ENCODE peak calls at places on chromosomes 11 and 22, in six cellular contexts. One of them, this sample, is unnamed. For H3K4me1, the result is how much of the 10 kb centered on the place peaks cover.

GRCh38 chr11:48093795-48094642 is 113.7 kb downstream of the PTPRJ start:
- DNase-seq in GM23248: no peak
- DNase-seq in heart left ventricle: no peak
- DNase-seq in kidney: no peak
- DNase-seq in aorta: no peak
- DNase-seq in mesendoderm: no peak
- DNase-seq in this sample: no peak

GRCh38 chr22:46192210-46192993 is 42.1 kb downstream of the PPARA start:
- DNase-seq in aorta: no peak
- DNase-seq in mesendoderm: no peak
- DNase-seq in GM23248: no peak
- DNase-seq in kidney: no peak
- DNase-seq in heart left ventricle: no peak
- DNase-seq in this sample: no peak

GRCh38 chr11:103842795-103843194 is 193.6 kb upstream of the DDI1 start:
- DNase-seq in mesendoderm: no peak
- DNase-seq in heart left ventricle: no peak
- DNase-seq in aorta: no peak
- DNase-seq in GM23248: peak
- DNase-seq in kidney: no peak
- DNase-seq in this sample: no peak

GRCh38 chr22:38098410-38099249 is 11.9 kb downstream of the BAIAP2L2 start:
- DNase-seq in GM23248: peak
- DNase-seq in heart left ventricle: no peak
- DNase-seq in aorta: peak
- DNase-seq in mesendoderm: no peak
- DNase-seq in kidney: no peak
- DNase-seq in this sample: no peak

GRCh38 chr11:27777013-27777412 is 76.8 kb upstream of the BDNF start:
- DNase-seq in aorta: no peak
- DNase-seq in kidney: no peak
- DNase-seq in mesendoderm: no peak
- DNase-seq in heart left ventricle: no peak
- DNase-seq in GM23248: no peak
- DNase-seq in this sample: no peak

GRCh38 chr11:44760917-44761545 is 34.3 kb downstream of the TSPAN18 start:
- DNase-seq in heart left ventricle: no peak
- DNase-seq in aorta: no peak
- DNase-seq in mesendoderm: peak
- DNase-seq in GM23248: peak
- DNase-seq in kidney: no peak
- DNase-seq in this sample: no peak

GRCh38 chr11:77107950-77108349 is 5.3 kb downstream of the OMP start:
- DNase-seq in aorta: peak
- DNase-seq in GM23248: peak
- DNase-seq in kidney: peak
- DNase-seq in heart left ventricle: peak
- DNase-seq in mesendoderm: no peak
- DNase-seq in this sample: no peak

GRCh38 chr11:92413757-92414513 is 189.3 kb downstream of the FAT3 start:
- DNase-seq in heart left ventricle: no peak
- DNase-seq in GM23248: no peak
- DNase-seq in mesendoderm: no peak
- DNase-seq in aorta: no peak
- DNase-seq in kidney: no peak
- DNase-seq in this sample: no peak

GRCh38 chr11:93143800-93144199 is 54.0 kb downstream of the SLC36A4 start:
- DNase-seq in aorta: no peak
- DNase-seq in kidney: no peak
- DNase-seq in GM23248: no peak
- DNase-seq in mesendoderm: no peak
- DNase-seq in heart left ventricle: no peak
- DNase-seq in this sample: no peak

GRCh38 chr11:20337526-20338154 is 25.9 kb upstream of the HTATIP2 start:
- DNase-seq in heart left ventricle: no peak
- DNase-seq in GM23248: peak
- DNase-seq in mesendoderm: peak
- DNase-seq in aorta: no peak
- DNase-seq in kidney: no peak
- DNase-seq in this sample: no peak

GRCh38 chr11:88623536-88623935 is 286.0 kb upstream of the CTSC start:
- DNase-seq in aorta: no peak
- DNase-seq in kidney: no peak
- DNase-seq in heart left ventricle: no peak
- DNase-seq in GM23248: no peak
- DNase-seq in mesendoderm: peak
- DNase-seq in this sample: no peak

GRCh38 chr22:43109921-43110443 is 568 bp upstream of the BIK start:
- DNase-seq in GM23248: peak
- DNase-seq in heart left ventricle: no peak
- DNase-seq in mesendoderm: no peak
- DNase-seq in aorta: no peak
- DNase-seq in kidney: no peak
- DNase-seq in this sample: no peak
- H3K4me1 ChIP-seq in GM23248: under half
- H3K4me1 ChIP-seq in heart left ventricle: under half
- H3K4me1 ChIP-seq in mesendoderm: under half
- H3K4me1 ChIP-seq in aorta: under half
- H3K4me1 ChIP-seq in kidney: under half
- H3K4me1 ChIP-seq in this sample: under half

DNA sequence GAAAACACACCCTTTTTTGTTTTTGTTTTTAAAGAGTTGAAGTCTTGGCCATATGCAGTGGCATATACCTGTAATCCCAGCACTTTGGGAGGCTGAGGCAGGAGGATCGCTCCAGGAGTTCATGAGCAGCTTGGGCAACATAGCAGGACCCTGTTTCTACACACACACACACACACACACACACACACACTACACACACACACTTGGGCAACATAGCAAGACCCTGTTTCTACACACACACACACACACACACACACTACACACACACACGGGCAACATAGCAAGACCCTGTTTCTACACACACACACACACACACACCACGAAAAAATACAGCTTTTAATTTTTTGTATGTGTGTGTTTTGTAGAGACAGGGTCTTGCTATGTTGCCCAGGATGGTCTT is 54.5 kb downstream of the HIPK3 start:
- DNase-seq in mesendoderm: no peak
- DNase-seq in kidney: no peak
- DNase-seq in heart left ventricle: no peak
- DNase-seq in GM23248: no peak
- DNase-seq in aorta: no peak
- DNase-seq in this sample: no peak
- H3K4me1 ChIP-seq in mesendoderm: under half
- H3K4me1 ChIP-seq in kidney: under half
- H3K4me1 ChIP-seq in heart left ventricle: half or more
- H3K4me1 ChIP-seq in GM23248: under half
- H3K4me1 ChIP-seq in aorta: under half
- H3K4me1 ChIP-seq in this sample: under half

DNA sequence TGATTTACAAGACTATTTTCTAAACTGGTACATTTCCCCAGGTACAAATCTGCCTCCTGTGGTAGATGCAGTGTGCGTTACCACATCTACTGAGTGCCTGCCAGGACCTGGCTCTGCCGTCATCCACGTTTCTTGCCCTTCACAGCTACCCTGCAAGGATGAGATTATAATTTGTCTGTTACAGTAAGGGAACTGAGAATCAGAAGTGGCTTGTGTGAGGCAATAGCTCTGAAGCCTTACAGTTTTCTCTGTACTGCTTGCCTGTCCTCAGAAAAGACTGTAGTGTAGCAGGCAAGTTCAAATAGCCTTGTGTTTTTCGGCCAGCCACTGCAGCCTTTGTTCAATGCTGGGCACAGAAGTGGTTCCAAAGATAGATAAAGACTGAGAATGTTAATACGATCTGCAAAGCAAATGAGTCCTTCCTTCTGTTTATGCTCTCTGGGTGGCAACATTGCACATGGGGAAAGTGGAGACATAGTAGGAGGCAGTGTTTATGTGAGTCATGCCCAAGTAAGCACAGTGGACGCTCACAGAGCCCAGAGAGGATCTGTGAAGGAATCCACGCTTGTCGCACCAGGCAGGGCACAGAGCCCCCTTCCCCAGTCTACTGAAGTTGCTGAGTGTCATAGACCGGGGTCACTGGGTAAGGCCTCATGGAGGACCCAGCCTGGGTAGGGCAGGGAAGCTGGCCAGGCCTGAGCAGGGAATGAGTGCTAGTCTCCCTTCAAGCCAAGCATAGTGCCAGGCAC is 49.1 kb downstream of the MICAL2 start:
- DNase-seq in heart left ventricle: no peak
- DNase-seq in mesendoderm: no peak
- DNase-seq in aorta: no peak
- DNase-seq in kidney: no peak
- DNase-seq in GM23248: peak
- DNase-seq in this sample: no peak
- H3K4me1 ChIP-seq in heart left ventricle: half or more
- H3K4me1 ChIP-seq in mesendoderm: under half
- H3K4me1 ChIP-seq in aorta: under half
- H3K4me1 ChIP-seq in kidney: under half
- H3K4me1 ChIP-seq in GM23248: half or more
- H3K4me1 ChIP-seq in this sample: under half

GRCh38 chr11:67613960-67614715 is 7.4 kb downstream of the NDUFV1 start:
- DNase-seq in aorta: peak
- DNase-seq in GM23248: peak
- DNase-seq in heart left ventricle: peak
- DNase-seq in kidney: peak
- DNase-seq in mesendoderm: peak
- DNase-seq in this sample: peak
- H3K4me1 ChIP-seq in aorta: under half
- H3K4me1 ChIP-seq in GM23248: under half
- H3K4me1 ChIP-seq in heart left ventricle: under half
- H3K4me1 ChIP-seq in kidney: under half
- H3K4me1 ChIP-seq in mesendoderm: under half
- H3K4me1 ChIP-seq in this sample: under half

GRCh38 chr11:86035164-86035563 is 33.7 kb downstream of the PICALM start:
- DNase-seq in mesendoderm: no peak
- DNase-seq in heart left ventricle: no peak
- DNase-seq in GM23248: no peak
- DNase-seq in aorta: no peak
- DNase-seq in kidney: no peak
- DNase-seq in this sample: no peak
- H3K4me1 ChIP-seq in mesendoderm: under half
- H3K4me1 ChIP-seq in heart left ventricle: half or more
- H3K4me1 ChIP-seq in GM23248: under half
- H3K4me1 ChIP-seq in aorta: under half
- H3K4me1 ChIP-seq in kidney: under half
- H3K4me1 ChIP-seq in this sample: under half

GRCh38 chr22:19888131-19888746 is 33.6 kb upstream of the GNB1L start:
- DNase-seq in GM23248: no peak
- DNase-seq in aorta: peak
- DNase-seq in kidney: peak
- DNase-seq in mesendoderm: no peak
- DNase-seq in heart left ventricle: peak
- DNase-seq in this sample: no peak

GRCh38 chr22:19885841-19886592 is 31.3 kb upstream of the GNB1L start:
- DNase-seq in GM23248: no peak
- DNase-seq in kidney: peak
- DNase-seq in mesendoderm: no peak
- DNase-seq in aorta: peak
- DNase-seq in heart left ventricle: peak
- DNase-seq in this sample: no peak

GRCh38 chr22:19884954-19885751 is 30.5 kb upstream of the GNB1L start:
- DNase-seq in aorta: peak
- DNase-seq in kidney: peak
- DNase-seq in heart left ventricle: no peak
- DNase-seq in GM23248: no peak
- DNase-seq in mesendoderm: no peak
- DNase-seq in this sample: no peak

GRCh38 chr22:19887251-19887985 is 32.7 kb upstream of the GNB1L start:
- DNase-seq in aorta: peak
- DNase-seq in mesendoderm: no peak
- DNase-seq in heart left ventricle: peak
- DNase-seq in kidney: peak
- DNase-seq in GM23248: no peak
- DNase-seq in this sample: no peak

GRCh38 chr22:19886605-19887250 is 32.1 kb upstream of the GNB1L start:
- DNase-seq in heart left ventricle: peak
- DNase-seq in GM23248: peak
- DNase-seq in aorta: peak
- DNase-seq in mesendoderm: no peak
- DNase-seq in kidney: peak
- DNase-seq in this sample: peak
- H3K4me1 ChIP-seq in heart left ventricle: under half
- H3K4me1 ChIP-seq in GM23248: under half
- H3K4me1 ChIP-seq in aorta: under half
- H3K4me1 ChIP-seq in mesendoderm: under half
- H3K4me1 ChIP-seq in kidney: under half
- H3K4me1 ChIP-seq in this sample: half or more

GRCh38 chr11:117072517-117073218 is 25.6 kb downstream of the SIK3 start:
- DNase-seq in heart left ventricle: no peak
- DNase-seq in GM23248: peak
- DNase-seq in aorta: no peak
- DNase-seq in mesendoderm: peak
- DNase-seq in kidney: no peak
- DNase-seq in this sample: no peak
- H3K4me1 ChIP-seq in heart left ventricle: half or more
- H3K4me1 ChIP-seq in GM23248: under half
- H3K4me1 ChIP-seq in aorta: under half
- H3K4me1 ChIP-seq in mesendoderm: under half
- H3K4me1 ChIP-seq in kidney: under half
- H3K4me1 ChIP-seq in this sample: under half

GRCh38 chr22:43230983-43231723 is 44.2 kb upstream of the TTLL12 start:
- DNase-seq in mesendoderm: peak
- DNase-seq in GM23248: peak
- DNase-seq in kidney: no peak
- DNase-seq in heart left ventricle: peak
- DNase-seq in aorta: no peak
- DNase-seq in this sample: peak

GRCh38 chr22:43230571-43230970 is 43.6 kb upstream of the TTLL12 start:
- DNase-seq in aorta: no peak
- DNase-seq in mesendoderm: no peak
- DNase-seq in heart left ventricle: no peak
- DNase-seq in GM23248: no peak
- DNase-seq in kidney: no peak
- DNase-seq in this sample: no peak

GRCh38 chr22:43233529-43233928 is 46.6 kb upstream of the TTLL12 start:
- DNase-seq in GM23248: no peak
- DNase-seq in mesendoderm: no peak
- DNase-seq in aorta: no peak
- DNase-seq in heart left ventricle: no peak
- DNase-seq in kidney: no peak
- DNase-seq in this sample: no peak

GRCh38 chr22:43232445-43232844 is 45.5 kb upstream of the TTLL12 start:
- DNase-seq in mesendoderm: no peak
- DNase-seq in GM23248: no peak
- DNase-seq in kidney: no peak
- DNase-seq in aorta: no peak
- DNase-seq in heart left ventricle: no peak
- DNase-seq in this sample: no peak

GRCh38 chr22:43231724-43232034 is 44.7 kb upstream of the TTLL12 start:
- DNase-seq in aorta: no peak
- DNase-seq in GM23248: no peak
- DNase-seq in kidney: no peak
- DNase-seq in heart left ventricle: no peak
- DNase-seq in mesendoderm: no peak
- DNase-seq in this sample: no peak
- H3K4me1 ChIP-seq in aorta: under half
- H3K4me1 ChIP-seq in GM23248: under half
- H3K4me1 ChIP-seq in kidney: under half
- H3K4me1 ChIP-seq in heart left ventricle: under half
- H3K4me1 ChIP-seq in mesendoderm: under half
- H3K4me1 ChIP-seq in this sample: under half

This sample was measured in naive thymus-derived CD4-positive, alpha-beta T cell.